ENCODE peak calls at places on chromosomes 4 and X, in seven cellular contexts. M is DND-41; T is SK-N-MC; U is CD4-positive, alpha-beta memory T cell; N is cardiac muscle cell; K is uterus; O is choroid plexus epithelial cell. W is an unnamed sample.

GRCh38 chrX:81082649-81083048 is 119.1 kb downstream of the HMGN5 start:
- DNase-seq in M (no peak), T (no peak), U (no peak), N (no peak), K (no peak), O (no peak), W (peak)

GRCh38 chr4:40940317-40940720 is 190.6 kb downstream of the NSUN7 start:
- DNase-seq in M (no peak), T (no peak), U (no peak), N (no peak), K (peak), O (no peak), W (no peak)

GRCh38 chr4:139656614-139657486 is 8.8 kb upstream of the MGST2 start:
- DNase-seq in M (peak), T (peak), U (peak), N (peak), K (peak), O (peak), W (peak)

GRCh38 chr4:16026155-16026761 is 57.6 kb downstream of the PROM1 start:
- DNase-seq in M (peak), T (no peak), U (peak), N (peak), K (peak), O (peak), W (peak)

GRCh38 chr4:113976937-113977855 is 2.3 kb downstream of the ARSJ start:
- DNase-seq in M (no peak), T (no peak), U (no peak), N (no peak), K (no peak), O (peak), W (no peak)

GRCh38 chrX:3576886-3577516 is 136.4 kb downstream of the PRKX start:
- DNase-seq in M (no peak), T (no peak), U (no peak), N (no peak), K (no peak), O (peak), W (no peak)

GRCh38 chr4:186657766-186658165 is 65.9 kb downstream of the FAT1 start:
- DNase-seq in M (no peak), T (no peak), U (no peak), N (no peak), K (no peak), O (peak), W (peak)

GRCh38 chr4:81676552-81676951 is 204.8 kb upstream of the RASGEF1B start:
- DNase-seq in M (no peak), T (no peak), U (no peak), N (no peak), K (peak), O (no peak), W (no peak)

GRCh38 chr4:4860381-4860802 is 927 bp downstream of the MSX1 start:
- DNase-seq in M (no peak), T (no peak), U (no peak), N (no peak), K (no peak), O (no peak), W (no peak)
- H3K4me3 ChIP-seq in M (no peak), T (peak), U (peak), N (peak), K (peak), O (peak), W (peak)

DNA sequence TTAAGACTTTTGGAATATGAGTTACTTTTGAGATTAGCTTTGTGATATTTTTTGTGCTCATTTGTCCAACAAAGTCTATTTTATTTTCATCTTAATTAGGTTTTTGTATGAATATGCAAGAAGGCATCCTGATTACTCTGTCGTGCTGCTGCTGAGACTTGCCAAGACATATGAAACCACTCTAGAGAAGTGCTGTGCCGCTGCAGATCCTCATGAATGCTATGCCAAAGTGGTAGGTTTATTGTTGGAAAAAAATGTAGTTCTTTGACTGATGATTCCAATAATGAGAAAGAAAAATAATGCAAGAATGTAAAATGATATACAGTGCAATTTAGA is 10.8 kb downstream of the ALB start:
- DNase-seq in M (no peak), T (no peak), U (no peak), N (no peak), K (no peak), O (no peak), W (no peak)
- H3K4me3 ChIP-seq in M (no peak), T (no peak), U (no peak), N (no peak), K (no peak), O (no peak), W (no peak)

DNA sequence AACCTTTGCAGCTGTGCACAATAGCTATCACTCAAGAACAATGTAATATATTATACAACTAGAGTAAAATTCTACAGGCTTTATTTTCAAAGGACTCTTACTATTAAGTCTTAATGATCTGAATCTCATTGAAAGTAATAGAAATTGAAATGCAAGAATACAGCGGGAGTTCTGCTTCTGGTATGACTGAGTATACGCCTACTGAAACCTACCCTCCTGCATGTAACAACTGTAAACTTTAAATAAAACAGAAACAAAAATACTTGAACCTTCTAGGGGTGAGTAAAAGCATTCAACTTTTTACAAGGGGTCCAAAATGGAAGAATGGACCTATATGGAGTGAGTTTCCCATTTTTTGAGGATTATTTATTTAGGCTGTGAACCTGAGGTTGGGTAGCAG is 13.5 kb downstream of the DCHS2 start:
- DNase-seq in M (no peak), T (no peak), U (no peak), N (no peak), K (no peak), O (no peak), W (no peak)
- H3K4me3 ChIP-seq in M (no peak), T (no peak), U (no peak), N (no peak), K (no peak), O (no peak), W (no peak)

GRCh38 chr4:147057631-147057980 is 111.9 kb upstream of the TTC29 start:
- DNase-seq in M (no peak), T (peak), U (no peak), N (no peak), K (no peak), O (peak), W (no peak)
- H3K4me3 ChIP-seq in M (no peak), T (peak), U (no peak), N (no peak), K (peak), O (peak), W (no peak)

W was measured in Jurkat, Clone E6-1.